ENCODE peak calls at places on chromosomes 16 and 17, in six cellular contexts. Y is lower leg skin, N is heart right ventricle, K is A549, Z is HAP-1, Q is GM12864. J is an unnamed sample.

GRCh38 chr17:21537302-21537701 is 155.0 kb upstream of the KCNJ18 start:
- DNase-seq in Z (no peak), Q (no peak), N (no peak), K (no peak), Y (no peak), J (no peak)

GRCh38 chr17:50168319-50168718 is 2.5 kb downstream of the SGCA start:
- DNase-seq in Q (no peak), K (no peak), Z (no peak), Y (no peak), N (no peak), J (no peak)

GRCh38 chr17:83189673-83190385 is 110.4 kb downstream of the METRNL start:
- DNase-seq in Q (no peak), K (no peak), Y (peak), N (peak), Z (no peak), J (peak)

GRCh38 chr16:84340305-84341040 is 27.9 kb upstream of the ATP2C2 start:
- DNase-seq in Q (no peak), Y (peak), K (peak), N (no peak), Z (no peak), J (no peak)

GRCh38 chr16:813204-813915 is 12.8 kb upstream of the GNG13 start:
- DNase-seq in K (peak), Z (peak), N (peak), Y (no peak), Q (no peak), J (no peak)

GRCh38 chr16:17076121-17076757 is 394.5 kb downstream of the XYLT1 start:
- DNase-seq in Y (no peak), N (no peak), K (no peak), Z (no peak), Q (peak), J (no peak)

GRCh38 chr17:37219876-37220608 is 155.7 kb upstream of the C17orf78 start:
- DNase-seq in Q (no peak), N (no peak), K (no peak), Z (no peak), Y (no peak), J (no peak)

GRCh38 chr17:49157784-49158183 is 25.2 kb downstream of the B4GALNT2 start:
- DNase-seq in K (peak), N (no peak), Y (no peak), Q (no peak), Z (no peak), J (no peak)

GRCh38 chr17:43434902-43435319 is 36.1 kb downstream of the ARL4D start:
- DNase-seq in Y (no peak), Q (no peak), N (no peak), K (no peak), Z (no peak), J (no peak)

GRCh38 chr16:16010194-16010593 is 60.8 kb downstream of the ABCC1 start:
- DNase-seq in K (no peak), Y (no peak), N (no peak), Q (no peak), Z (no peak), J (no peak)

GRCh38 chr17:47962901-47963300 is 5.2 kb upstream of the PRR15L start:
- DNase-seq in N (no peak), Y (no peak), Q (no peak), Z (no peak), K (no peak), J (no peak)

GRCh38 chr17:68987966-68988365 is 32.8 kb upstream of the ABCA8 start:
- DNase-seq in N (no peak), Q (no peak), Y (no peak), K (no peak), Z (no peak), J (no peak)

GRCh38 chr16:9042943-9043680 is 48.3 kb upstream of the HAPSTR1 start:
- DNase-seq in Z (no peak), Y (peak), K (no peak), N (no peak), Q (no peak), J (peak)

GRCh38 chr16:79402920-79403319 is 197.6 kb downstream of the MAF start:
- DNase-seq in Z (no peak), N (no peak), Y (no peak), K (no peak), Q (no peak), J (no peak)

GRCh38 chr16:54152362-54153239 is 134.0 kb downstream of the IRX3 start:
- DNase-seq in Q (no peak), Z (no peak), Y (no peak), N (no peak), K (no peak), J (no peak)

GRCh38 chr17:47931848-47932247 is 9.5 kb upstream of the PNPO start:
- DNase-seq in Y (no peak), Q (no peak), N (no peak), K (no peak), Z (no peak), J (no peak)

GRCh38 chr17:78883533-78884131 is 19.4 kb downstream of the CEP295NL start:
- DNase-seq in Q (no peak), K (peak), Z (peak), N (peak), Y (peak), J (peak)

GRCh38 chr17:56697190-56697589 is 103.7 kb downstream of the NOG start:
- DNase-seq in K (no peak), Y (no peak), N (no peak), Q (no peak), Z (no peak), J (no peak)

GRCh38 chr17:41103896-41104295 is 1.3 kb upstream of the KRTAP4-9 start:
- DNase-seq in Y (no peak), N (no peak), Z (no peak), K (no peak), Q (no peak), J (no peak)

GRCh38 chr16:87701066-87701425 is 64.7 kb downstream of the KLHDC4 start:
- DNase-seq in N (no peak), Z (no peak), Q (no peak), K (no peak), Y (no peak), J (no peak)

GRCh38 chr17:58840820-58841612 is 85.4 kb downstream of the PPM1E start:
- DNase-seq in Y (no peak), Z (no peak), K (no peak), Q (no peak), N (no peak), J (no peak)

GRCh38 chr16:85306071-85306792 is 194.0 kb upstream of the CIBAR2 start:
- DNase-seq in Z (peak), Q (peak), K (no peak), N (peak), Y (peak), J (no peak)

GRCh38 chr16:81005644-81006471 is 827 bp downstream of the CMC2 start:
- DNase-seq in Z (peak), K (no peak), N (no peak), Q (no peak), Y (peak), J (no peak)

GRCh38 chr17:17781591-17782424 is 55.0 kb downstream of the SREBF1 start:
- DNase-seq in Y (no peak), Z (peak), N (peak), Q (no peak), K (peak), J (no peak)

GRCh38 chr17:835263-835662 is 53.1 kb downstream of the MRM3 start:
- DNase-seq in K (no peak), Q (no peak), N (no peak), Y (peak), Z (no peak), J (peak)

GRCh38 chr17:47414612-47415011 is 90.9 kb downstream of the EFCAB13 start:
- DNase-seq in Y (no peak), N (no peak), Z (no peak), K (no peak), Q (no peak), J (no peak)

GRCh38 chr16:19690196-19690595 is 27.8 kb downstream of the KNOP1 start:
- DNase-seq in K (no peak), Y (no peak), Z (no peak), N (no peak), Q (no peak), J (no peak)

GRCh38 chr17:55735784-55736405 is 13.2 kb upstream of the TMEM100 start:
- DNase-seq in N (no peak), Q (no peak), Y (peak), K (peak), Z (peak), J (no peak)

GRCh38 chr17:35733366-35733765 is 1.9 kb downstream of the RASL10B start:
- DNase-seq in Y (no peak), Q (no peak), K (no peak), Z (no peak), N (no peak), J (no peak)

GRCh38 chr17:75785770-75786538 is 1.3 kb downstream of the UNK start:
- DNase-seq in Y (no peak), N (no peak), K (no peak), Q (no peak), Z (no peak), J (no peak)

GRCh38 chr17:4304417-4305027 is 40.7 kb upstream of the ANKFY1 start:
- DNase-seq in K (peak), Y (no peak), N (no peak), Z (peak), Q (peak), J (no peak)

GRCh38 chr16:23206986-23207385 is 24.4 kb downstream of the SCNN1G start:
- DNase-seq in Z (no peak), K (no peak), Q (no peak), Y (no peak), N (no peak), J (no peak)

GRCh38 chr17:14918540-14918939 is 346.6 kb downstream of the PMP22 start:
- DNase-seq in Z (no peak), K (no peak), Q (no peak), N (no peak), Y (no peak), J (no peak)

GRCh38 chr16:49460786-49461470 is 87.3 kb downstream of the C16orf78 start:
- DNase-seq in N (no peak), Q (no peak), K (no peak), Y (no peak), Z (no peak), J (no peak)

GRCh38 chr17:31273511-31273910 is 23.5 kb downstream of the OMG start:
- DNase-seq in Y (no peak), K (no peak), N (no peak), Z (no peak), Q (no peak), J (no peak)

GRCh38 chr17:41976142-41976768 is 9.7 kb downstream of the CNP start:
- DNase-seq in Z (no peak), N (no peak), Y (no peak), Q (no peak), K (no peak), J (no peak)

GRCh38 chr17:742147-742793 is 9.8 kb downstream of the GEMIN4 start:
- DNase-seq in Q (no peak), K (no peak), Y (no peak), N (no peak), Z (no peak), J (no peak)

GRCh38 chr16:3454631-3455147 is 11.2 kb downstream of the NAA60 start:
- DNase-seq in Q (no peak), K (no peak), Y (no peak), N (no peak), Z (no peak), J (no peak)

GRCh38 chr17:41666336-41666680 is 22.4 kb upstream of the EIF1 start:
- DNase-seq in Y (no peak), Z (peak), K (peak), N (peak), Q (peak), J (no peak)

GRCh38 chr16:89359296-89360147 is 130.8 kb downstream of the ANKRD11 start:
- DNase-seq in N (no peak), Z (no peak), K (no peak), Q (no peak), Y (no peak), J (no peak)
- H3K4me3 ChIP-seq in N (no peak), Z (no peak), K (no peak), Q (no peak), Y (no peak), J (no peak)

DNA sequence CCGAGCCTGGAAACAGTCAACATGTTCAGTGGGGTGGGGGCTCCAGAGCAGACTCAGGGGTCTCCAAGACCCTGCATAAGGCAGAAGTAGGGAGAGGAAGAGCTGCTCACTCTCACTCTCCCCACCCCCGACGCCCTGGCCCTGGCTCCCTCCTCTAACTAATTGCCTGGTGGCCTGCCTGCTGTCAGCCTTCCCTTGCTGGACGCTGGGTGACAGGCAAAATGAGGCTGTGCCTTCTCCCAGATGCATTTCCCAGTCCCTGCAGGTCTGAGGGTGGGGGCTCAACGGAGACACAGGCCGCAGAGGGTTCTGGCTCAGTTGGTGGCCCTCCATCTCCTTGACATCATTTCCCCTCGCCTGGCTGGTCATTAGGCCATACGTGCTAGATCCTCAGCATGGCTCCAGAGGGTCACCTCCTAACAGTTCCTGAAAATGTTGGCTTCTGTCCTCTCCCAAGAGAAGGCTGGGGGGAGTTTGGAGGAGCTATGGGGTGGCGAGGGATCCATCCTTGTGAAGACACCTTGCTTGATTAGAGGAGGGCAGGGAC is 1.4 kb downstream of the FMNL1 start:
- DNase-seq in Y (no peak), K (no peak), Q (no peak), Z (no peak), N (no peak), J (no peak)
- H3K4me3 ChIP-seq in Y (no peak), K (peak), Q (peak), Z (no peak), N (no peak), J (no peak)

GRCh38 chr17:80650339-80650672 is 105.7 kb downstream of the RPTOR start:
- DNase-seq in Y (no peak), Z (no peak), N (no peak), Q (no peak), K (no peak), J (no peak)
- H3K4me3 ChIP-seq in Y (no peak), Z (no peak), N (no peak), Q (no peak), K (no peak), J (no peak)

GRCh38 chr16:65122724-65122973 is 786 bp upstream of the CDH11 start:
- DNase-seq in N (no peak), Z (no peak), Y (no peak), K (no peak), Q (no peak), J (no peak)
- H3K4me3 ChIP-seq in N (peak), Z (no peak), Y (peak), K (peak), Q (no peak), J (peak)

DNA sequence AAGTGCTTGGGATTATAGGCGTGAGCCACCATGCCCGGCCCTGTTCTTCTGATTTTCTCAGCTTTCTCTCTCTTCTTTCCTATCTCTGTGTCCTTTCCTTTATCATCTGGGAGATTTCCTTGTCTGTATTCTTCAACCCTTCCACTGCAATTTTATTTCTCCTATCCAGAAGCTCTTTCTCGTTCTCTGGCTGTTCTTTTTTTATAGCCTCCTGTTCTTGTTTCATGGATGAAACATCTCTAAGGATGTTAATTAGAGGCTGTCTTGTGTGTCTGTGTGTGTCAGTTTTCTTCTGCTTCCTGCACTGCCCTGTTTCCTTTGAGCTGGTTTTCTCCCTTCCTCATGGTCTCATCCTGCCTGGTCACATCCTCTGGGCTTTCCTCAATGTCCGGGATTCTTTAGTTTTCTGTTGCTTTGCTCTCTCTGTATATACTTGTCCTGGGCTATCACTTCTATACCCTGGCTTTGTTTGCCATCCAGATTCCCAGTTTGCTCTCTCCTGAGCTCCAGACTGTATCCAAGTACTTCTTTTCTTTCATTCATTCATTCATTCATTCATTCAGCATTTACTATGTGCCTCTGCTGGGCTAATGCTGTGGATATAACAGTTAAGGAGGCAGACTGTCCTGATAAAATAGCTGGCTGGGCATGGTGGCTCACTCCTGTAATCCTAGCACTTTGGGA is 2.5 kb downstream of the LAT start:
- DNase-seq in Y (no peak), Q (no peak), Z (no peak), N (no peak), K (no peak), J (no peak)
- H3K4me3 ChIP-seq in Y (no peak), Q (no peak), Z (no peak), N (no peak), K (no peak), J (no peak)

GRCh38 chr17:29848737-29849136 is 81.3 kb downstream of the SSH2 start:
- DNase-seq in Q (no peak), Y (no peak), Z (no peak), K (no peak), N (no peak), J (no peak)
- H3K4me3 ChIP-seq in Q (no peak), Y (no peak), Z (no peak), K (no peak), N (no peak), J (no peak)

GRCh38 chr16:57299009-57299718 is 14.7 kb upstream of the PLLP start:
- DNase-seq in Z (peak), K (peak), N (no peak), Q (no peak), Y (peak), J (no peak)

GRCh38 chr16:57299719-57300386 is 15.4 kb upstream of the PLLP start:
- DNase-seq in N (peak), Q (peak), K (peak), Y (peak), Z (peak), J (peak)

GRCh38 chr16:57303021-57303909 is 18.8 kb upstream of the PLLP start:
- DNase-seq in Q (no peak), K (no peak), Y (no peak), Z (no peak), N (no peak), J (no peak)

GRCh38 chr16:57300387-57301125 is 16.1 kb upstream of the PLLP start:
- DNase-seq in K (peak), Q (peak), Y (peak), N (peak), Z (peak), J (peak)

GRCh38 chr16:57301126-57301817 is 16.8 kb upstream of the PLLP start:
- DNase-seq in Y (no peak), Z (no peak), K (no peak), N (peak), Q (no peak), J (no peak)
- H3K4me3 ChIP-seq in Y (no peak), Z (no peak), K (no peak), N (no peak), Q (no peak), J (peak)